ENCODE peak calls at places on chromosomes 7 and 10, in eight cellular contexts. Y is astrocyte of the spinal cord, N is cardiac fibroblast, P is Peyer's patch, A is neural crest cell, T is GM13977, S is fibroblast of the aortic adventitia, M is colonic mucosa. K is an unnamed sample.

GRCh38 chr10:11691319-11691755 is 50.8 kb upstream of the ECHDC3 start:
- DNase-seq in Y (no peak), N (no peak), P (no peak), A (no peak), T (no peak), S (peak; percentile 46), M (no peak), K (no peak)

GRCh38 chr10:97380513-97380912 is 20.6 kb downstream of the RRP12 start:
- DNase-seq in Y (no peak), N (no peak), P (peak; percentile 83), A (no peak), T (no peak), S (no peak), M (peak; percentile 36), K (no peak)

GRCh38 chr7:51154201-51154600 is 162.4 kb downstream of the COBL start:
- DNase-seq in Y (no peak), N (no peak), P (no peak), A (no peak), T (no peak), S (no peak), M (no peak), K (no peak)

GRCh38 chr7:42573904-42574692 is 337.1 kb upstream of the GLI3 start:
- DNase-seq in Y (no peak), N (peak; percentile 19), P (no peak), A (no peak), T (no peak), S (peak; percentile 14), M (no peak), K (no peak)

GRCh38 chr10:20494474-20494873 is 402.6 kb downstream of the NEBL start:
- DNase-seq in Y (peak; percentile 21), N (peak; percentile 48), P (no peak), A (no peak), T (no peak), S (no peak), M (no peak), K (no peak)

GRCh38 chr10:128661404-128662197 is 535.4 kb upstream of the MKI67 start:
- DNase-seq in Y (no peak), N (no peak), P (no peak), A (no peak), T (no peak), S (no peak), M (peak; percentile 43), K (no peak)

GRCh38 chr10:119139464-119140067 is 25.9 kb downstream of the SFXN4 start:
- DNase-seq in Y (no peak), N (peak; percentile 37), P (peak; percentile 63), A (peak; percentile 21), T (no peak), S (peak; percentile 17), M (peak; percentile 25), K (no peak)

GRCh38 chr7:119046068-119046467 is 821.6 kb downstream of the ANKRD7 start:
- DNase-seq in Y (no peak), N (no peak), P (no peak), A (no peak), T (no peak), S (no peak), M (no peak), K (no peak)

GRCh38 chr10:97764519-97764931 is 7.3 kb downstream of the SFRP5 start:
- DNase-seq in Y (no peak), N (no peak), P (peak; percentile 42), A (no peak), T (no peak), S (no peak), M (no peak), K (no peak)

GRCh38 chr10:96846926-96847325 is 14.8 kb downstream of the LCOR start:
- DNase-seq in Y (no peak), N (no peak), P (no peak), A (no peak), T (no peak), S (no peak), M (no peak), K (no peak)

GRCh38 chr7:127474457-127474856 is 81.9 kb upstream of the ZNF800 start:
- DNase-seq in Y (no peak), N (no peak), P (no peak), A (no peak), T (no peak), S (peak; percentile 2), M (no peak), K (no peak)

GRCh38 chr7:22083711-22084289 is 138.1 kb upstream of the CDCA7L start:
- DNase-seq in Y (peak; percentile 10), N (peak; percentile 13), P (no peak), A (no peak), T (no peak), S (peak; percentile 19), M (no peak), K (no peak)

GRCh38 chr10:130196511-130197487 is 60.6 kb downstream of the GLRX3 start:
- DNase-seq in Y (no peak), N (no peak), P (no peak), A (no peak), T (no peak), S (no peak), M (no peak), K (no peak)

GRCh38 chr10:80205478-80206276 is at the start of gene ANXA11:
- DNase-seq in Y (peak; percentile 79), N (peak; percentile 69), P (peak; percentile 92), A (peak; percentile 56), T (peak; percentile 95), S (peak; percentile 66), M (peak; percentile 88), K (peak; percentile 67)

GRCh38 chr10:123378302-123378701 is 224.1 kb downstream of the BUB3 start:
- DNase-seq in Y (no peak), N (no peak), P (no peak), A (no peak), T (no peak), S (no peak), M (no peak), K (no peak)

GRCh38 chr10:123379156-123379555 is 225.0 kb downstream of the BUB3 start:
- DNase-seq in Y (no peak), N (no peak), P (no peak), A (no peak), T (no peak), S (no peak), M (no peak), K (no peak)

GRCh38 chr10:123381271-123381670 is 227.1 kb downstream of the BUB3 start:
- DNase-seq in Y (no peak), N (peak; percentile 24), P (no peak), A (no peak), T (no peak), S (peak; percentile 15), M (no peak), K (no peak)

GRCh38 chr10:123377883-123378282 is 223.7 kb downstream of the BUB3 start:
- DNase-seq in Y (no peak), N (no peak), P (no peak), A (no peak), T (no peak), S (peak; percentile 4), M (no peak), K (no peak)

DNA sequence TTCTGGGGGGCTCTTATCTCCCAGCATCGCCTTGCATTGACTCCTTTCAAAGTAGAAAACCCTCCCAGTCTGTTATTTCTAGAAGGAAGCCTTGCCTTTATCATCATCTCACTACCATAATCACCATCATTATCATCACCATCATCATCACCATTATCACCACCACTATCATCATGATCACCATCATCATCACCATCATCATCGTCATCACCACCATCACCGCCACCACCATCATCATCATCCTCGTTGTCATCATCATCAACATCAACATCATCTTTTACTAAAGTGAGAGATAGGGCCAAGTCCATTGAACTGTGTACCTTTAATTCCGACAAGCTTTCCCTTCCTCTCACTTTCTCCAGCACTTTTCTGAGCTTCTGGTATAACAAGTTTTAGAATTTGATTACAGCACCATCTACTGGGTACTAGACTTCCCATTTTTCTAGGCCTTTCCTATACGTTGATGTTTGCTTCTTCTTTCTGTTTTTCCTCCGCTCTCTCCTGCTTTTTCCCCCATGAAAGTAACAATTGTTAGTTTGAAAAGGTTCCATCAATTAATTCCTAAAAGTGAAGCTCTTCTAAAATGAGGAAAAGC is 226.4 kb downstream of the BUB3 start:
- DNase-seq in Y (no peak), N (peak; percentile 43), P (no peak), A (no peak), T (peak; percentile 39), S (peak; percentile 67), M (no peak), K (no peak)
- TF ChIP-seq CTCF in Y (no peak), N (peak; percentile 12), P (no peak), A (peak; percentile 61), T (peak; percentile 50), S (peak; percentile 60), M (no peak), K (no peak)

DNA sequence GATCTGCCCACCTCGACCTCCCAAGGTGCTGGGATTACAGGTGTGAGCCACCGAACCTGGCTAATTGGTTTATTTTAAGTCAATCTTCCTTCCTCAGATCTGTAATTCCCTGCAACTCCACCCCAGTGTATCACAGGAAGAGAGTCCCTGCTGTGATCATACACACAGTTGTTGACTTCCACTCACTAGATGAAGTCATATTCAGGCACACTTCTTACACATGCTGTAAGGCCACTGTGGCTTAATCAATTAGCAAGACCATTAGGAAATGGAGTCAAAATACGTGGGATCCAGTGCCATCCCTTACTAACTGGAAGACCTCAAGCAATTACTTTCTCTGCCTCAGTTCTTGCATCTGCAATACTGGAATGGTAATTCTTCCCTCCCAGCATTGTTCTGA is 66.1 kb upstream of the PAX2 start:
- DNase-seq in Y (no peak), N (no peak), P (no peak), A (no peak), T (no peak), S (no peak), M (no peak), K (no peak)
- TF ChIP-seq CTCF in Y (no peak), N (no peak), P (no peak), A (no peak), T (no peak), S (no peak), M (no peak), K (no peak)

DNA sequence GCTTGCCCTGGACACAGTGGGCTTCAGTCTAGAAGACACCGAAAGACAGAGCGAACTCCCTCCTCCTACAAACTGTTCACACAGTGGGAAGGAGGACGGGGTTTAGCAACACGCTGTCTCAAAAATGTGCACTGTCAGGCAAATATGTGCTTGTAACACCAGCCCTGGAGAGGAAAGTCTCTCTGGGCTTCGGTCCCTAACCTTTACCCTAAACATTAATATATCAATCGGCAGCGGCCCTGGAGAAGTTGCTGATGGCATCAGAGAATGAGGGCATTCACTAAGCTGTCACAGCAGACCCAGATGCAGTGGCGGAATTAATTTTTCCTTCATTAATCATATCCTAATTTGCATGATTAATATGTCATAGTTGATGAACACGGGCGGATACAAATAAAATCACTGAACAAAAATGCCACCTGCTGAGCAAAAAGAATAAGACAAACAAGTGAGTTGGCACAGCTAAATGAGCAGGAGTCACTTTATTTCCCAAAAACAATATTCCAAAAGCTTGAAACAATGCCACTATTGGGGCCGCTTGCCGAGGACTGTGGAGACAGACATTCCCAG is 45.2 kb upstream of the INSIG1 start:
- DNase-seq in Y (no peak), N (no peak), P (peak; percentile 8), A (no peak), T (no peak), S (peak; percentile 36), M (no peak), K (no peak)
- TF ChIP-seq CTCF in Y (no peak), N (no peak), P (no peak), A (no peak), T (no peak), S (no peak), M (no peak), K (no peak)

DNA sequence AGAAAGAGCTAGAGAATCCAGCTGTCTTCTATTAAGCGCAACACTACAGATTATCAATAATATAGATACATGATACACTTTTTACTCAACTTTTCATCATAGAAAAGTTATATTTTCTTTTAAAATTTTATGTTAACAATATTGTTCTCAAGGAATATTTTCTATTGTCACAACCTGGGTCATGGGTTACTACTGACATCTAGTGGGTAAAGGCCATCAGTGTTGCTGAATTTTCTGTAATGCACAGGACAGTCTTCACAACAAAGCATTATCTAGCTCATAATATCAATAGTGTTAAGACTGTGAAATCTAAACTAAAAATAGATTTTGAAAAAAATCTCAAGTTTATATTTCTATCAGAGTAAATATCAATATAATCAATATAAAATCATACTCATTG is 209.8 kb downstream of the ZNF33B start:
- DNase-seq in Y (no peak), N (peak; percentile 39), P (no peak), A (no peak), T (no peak), S (peak; percentile 13), M (no peak), K (no peak)
- TF ChIP-seq CTCF in Y (no peak), N (peak; percentile 53), P (no peak), A (no peak), T (peak; percentile 28), S (peak; percentile 43), M (no peak), K (no peak)

K was measured in mesothelial cell of epicardium.